ENCODE peak calls at places on chromosome X, in ten cellular contexts. I, O, W, H, Y, B, N, X, V and M are unnamed samples.

GRCh38 chrX:98299785-98300184 is 1416.1 kb downstream of the RPA4 start:
- DNase-seq in I (no peak), O (no peak), W (no peak), H (no peak), Y (no peak), B (no peak), N (no peak), X (no peak), V (peak; percentile 1), M (no peak)

GRCh38 chrX:9257718-9258117 is 207.1 kb upstream of the TBL1X start:
- DNase-seq in I (no peak), O (no peak), W (no peak), H (no peak), Y (no peak), B (no peak), N (no peak), X (no peak), V (no peak), M (no peak)

GRCh38 chrX:22300130-22300529 is 27.4 kb downstream of the CBLL2 start:
- DNase-seq in I (no peak), O (peak; percentile 71), W (no peak), H (no peak), Y (no peak), B (peak; percentile 43), N (peak; percentile 88), X (peak; percentile 73), V (no peak), M (no peak)

GRCh38 chrX:136954930-136955329 is 74.4 kb upstream of the RBMX start:
- DNase-seq in I (no peak), O (peak; percentile 69), W (no peak), H (peak; percentile 23), Y (no peak), B (peak; percentile 60), N (peak; percentile 1), X (peak; percentile 25), V (peak; percentile 23), M (no peak)

GRCh38 chrX:72634321-72634720 is 61.7 kb upstream of the HDAC8 start:
- DNase-seq in I (no peak), O (no peak), W (no peak), H (no peak), Y (no peak), B (no peak), N (no peak), X (no peak), V (no peak), M (no peak)

GRCh38 chrX:85808217-85808616 is 239.1 kb downstream of the CHM start:
- DNase-seq in I (no peak), O (no peak), W (no peak), H (no peak), Y (no peak), B (no peak), N (no peak), X (no peak), V (no peak), M (no peak)

GRCh38 chrX:41259516-41259915 is 74.4 kb upstream of the DDX3X start:
- DNase-seq in I (no peak), O (no peak), W (no peak), H (no peak), Y (no peak), B (no peak), N (no peak), X (no peak), V (no peak), M (no peak)

GRCh38 chrX:70166601-70167590 is 10.4 kb upstream of the DGAT2L6 start:
- DNase-seq in I (no peak), O (peak; percentile 39), W (no peak), H (no peak), Y (no peak), B (peak; percentile 73), N (no peak), X (peak; percentile 36), V (no peak), M (no peak)

GRCh38 chrX:136055651-136056221 is 70.5 kb downstream of the SLC9A6 start:
- DNase-seq in I (no peak), O (peak; percentile 90), W (no peak), H (no peak), Y (no peak), B (no peak), N (no peak), X (peak; percentile 1), V (no peak), M (no peak)

GRCh38 chrX:57294961-57295360 is 8.5 kb downstream of the FAAH2 start:
- DNase-seq in I (no peak), O (no peak), W (no peak), H (no peak), Y (no peak), B (no peak), N (no peak), X (no peak), V (no peak), M (no peak)

GRCh38 chrX:108811891-108812290 is 75.5 kb upstream of the IRS4 start:
- DNase-seq in I (no peak), O (no peak), W (no peak), H (no peak), Y (no peak), B (no peak), N (no peak), X (no peak), V (peak; percentile 2), M (no peak)

GRCh38 chrX:103571726-103572125 is 13.6 kb upstream of the TCEAL4 start:
- DNase-seq in I (no peak), O (no peak), W (no peak), H (no peak), Y (no peak), B (no peak), N (no peak), X (no peak), V (no peak), M (no peak)

GRCh38 chrX:12949205-12949926 is 25.5 kb upstream of the TMSB4X start:
- DNase-seq in I (no peak), O (peak; percentile 86), W (no peak), H (no peak), Y (no peak), B (no peak), N (no peak), X (no peak), V (no peak), M (no peak)

GRCh38 chrX:132737743-132738142 is 220.7 kb downstream of the HS6ST2 start:
- DNase-seq in I (peak; percentile 41), O (no peak), W (peak; percentile 58), H (no peak), Y (no peak), B (peak; percentile 40), N (no peak), X (peak; percentile 47), V (no peak), M (no peak)